ENCODE peak calls at places on chromosomes 5 and 9, in four cellular contexts. One of them, this sample, is unnamed.

GRCh38 chr9:106450549-106450948 is 412.4 kb upstream of the ZNF462 start:
- DNase-seq in GM12878: no peak
- DNase-seq in K562: no peak
- DNase-seq in GM12891: no peak
- DNase-seq in this sample: no peak

GRCh38 chr5:33441241-33441844 is 578 bp downstream of the TARS1 start:
- DNase-seq in GM12891: no peak
- DNase-seq in K562: peak
- DNase-seq in GM12878: peak
- DNase-seq in this sample: peak

GRCh38 chr5:58011301-58011700 is 448.6 kb downstream of the PLK2 start:
- DNase-seq in GM12891: no peak
- DNase-seq in K562: no peak
- DNase-seq in GM12878: no peak
- DNase-seq in this sample: no peak

GRCh38 chr5:14665110-14665822 is 748 bp downstream of the OTULIN start:
- DNase-seq in GM12891: no peak
- DNase-seq in GM12878: no peak
- DNase-seq in K562: peak
- DNase-seq in this sample: no peak

GRCh38 chr9:4062966-4063365 is 236.9 kb downstream of the GLIS3 start:
- DNase-seq in GM12891: no peak
- DNase-seq in GM12878: no peak
- DNase-seq in K562: no peak
- DNase-seq in this sample: no peak

GRCh38 chr9:124356745-124357390 is 58.4 kb downstream of the PSMB7 start:
- DNase-seq in GM12891: no peak
- DNase-seq in GM12878: no peak
- DNase-seq in K562: no peak
- DNase-seq in this sample: no peak

GRCh38 chr5:35924950-35925722 is 13.3 kb downstream of the CAPSL start:
- DNase-seq in GM12878: no peak
- DNase-seq in K562: peak
- DNase-seq in GM12891: peak
- DNase-seq in this sample: peak

GRCh38 chr5:77621440-77621839 is 17.1 kb downstream of the OTP start:
- DNase-seq in K562: no peak
- DNase-seq in GM12891: no peak
- DNase-seq in GM12878: no peak
- DNase-seq in this sample: no peak

GRCh38 chr9:137620581-137620980 is 1.8 kb downstream of the EHMT1 start:
- DNase-seq in GM12891: no peak
- DNase-seq in GM12878: no peak
- DNase-seq in K562: no peak
- DNase-seq in this sample: no peak

GRCh38 chr9:111572945-111573604 is 26.4 kb downstream of the PTGR1 start:
- DNase-seq in GM12878: no peak
- DNase-seq in GM12891: no peak
- DNase-seq in K562: no peak
- DNase-seq in this sample: no peak

GRCh38 chr9:136655244-136656225 is 7.2 kb upstream of the EGFL7 start:
- DNase-seq in GM12891: no peak
- DNase-seq in GM12878: no peak
- DNase-seq in K562: no peak
- DNase-seq in this sample: no peak

GRCh38 chr5:108212775-108213346 is 169.0 kb downstream of the FBXL17 start:
- DNase-seq in GM12891: no peak
- DNase-seq in GM12878: no peak
- DNase-seq in K562: peak
- DNase-seq in this sample: no peak

GRCh38 chr5:108214857-108215256 is 167.0 kb downstream of the FBXL17 start:
- DNase-seq in GM12878: no peak
- DNase-seq in K562: no peak
- DNase-seq in GM12891: no peak
- DNase-seq in this sample: no peak

GRCh38 chr5:108220834-108221233 is 161.1 kb downstream of the FBXL17 start:
- DNase-seq in K562: no peak
- DNase-seq in GM12878: no peak
- DNase-seq in GM12891: no peak
- DNase-seq in this sample: no peak

GRCh38 chr5:108222011-108222410 is 159.9 kb downstream of the FBXL17 start:
- DNase-seq in GM12878: no peak
- DNase-seq in K562: no peak
- DNase-seq in GM12891: no peak
- DNase-seq in this sample: no peak

GRCh38 chr5:108216890-108217289 is 165.0 kb downstream of the FBXL17 start:
- DNase-seq in K562: no peak
- DNase-seq in GM12878: no peak
- DNase-seq in GM12891: no peak
- DNase-seq in this sample: no peak
- TF ChIP-seq SPI1 in K562: no peak
- TF ChIP-seq SPI1 in GM12878: no peak
- TF ChIP-seq SPI1 in GM12891: no peak
- TF ChIP-seq SPI1 in this sample: no peak

GRCh38 chr5:111742595-111742994 is 14.4 kb downstream of the NREP start:
- DNase-seq in K562: no peak
- DNase-seq in GM12878: no peak
- DNase-seq in GM12891: no peak
- DNase-seq in this sample: no peak
- TF ChIP-seq SPI1 in K562: no peak
- TF ChIP-seq SPI1 in GM12878: no peak
- TF ChIP-seq SPI1 in GM12891: no peak
- TF ChIP-seq SPI1 in this sample: no peak

DNA sequence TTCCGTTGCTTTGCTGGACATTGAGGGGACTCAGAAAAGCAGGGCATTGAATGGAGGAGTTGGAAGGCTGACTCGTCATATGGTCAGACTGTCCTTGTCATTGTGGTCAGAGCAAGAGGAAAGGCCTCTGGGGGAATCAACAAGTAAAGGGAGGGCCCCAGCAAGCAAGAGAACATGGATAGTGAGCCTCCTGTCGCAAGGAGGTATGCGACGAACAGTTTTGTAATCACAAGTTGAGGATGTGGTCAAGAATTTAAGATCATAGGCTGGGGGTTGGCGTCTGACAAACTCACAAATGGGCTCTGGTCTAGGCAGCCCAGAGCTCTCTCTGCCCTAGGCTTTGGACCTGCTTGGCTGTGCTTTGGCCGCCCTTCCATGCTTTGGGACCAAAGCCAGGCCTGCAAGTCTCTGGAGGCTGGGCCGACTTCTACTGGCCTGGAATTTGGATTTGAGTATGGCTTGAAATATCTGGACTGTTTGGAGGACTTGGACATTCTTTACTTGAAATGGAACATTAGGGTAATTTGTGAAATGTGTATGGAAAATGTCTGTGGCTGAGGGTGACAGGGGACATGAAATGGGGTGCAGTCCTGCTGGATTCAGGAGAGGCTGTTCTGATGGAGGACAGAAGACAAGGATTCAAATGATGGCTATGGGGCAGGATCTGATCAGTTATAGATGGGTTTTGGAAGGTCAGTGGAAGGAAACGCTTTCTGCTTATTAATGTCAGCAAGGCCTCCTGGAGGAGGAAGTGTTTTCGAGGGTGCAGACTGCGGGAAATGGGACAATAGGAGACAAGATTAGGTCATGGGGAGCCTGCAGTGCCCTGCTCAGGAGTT is 19.2 kb upstream of the NDST1 start:
- DNase-seq in GM12878: no peak
- DNase-seq in GM12891: no peak
- DNase-seq in K562: peak
- DNase-seq in this sample: peak
- TF ChIP-seq SPI1 in GM12878: no peak
- TF ChIP-seq SPI1 in GM12891: no peak
- TF ChIP-seq SPI1 in K562: peak
- TF ChIP-seq SPI1 in this sample: peak

GRCh38 chr5:10690460-10690859 is 70.6 kb downstream of the DAP start:
- DNase-seq in GM12878: no peak
- DNase-seq in K562: no peak
- DNase-seq in GM12891: no peak
- DNase-seq in this sample: no peak

GRCh38 chr5:10689391-10690081 is 71.5 kb downstream of the DAP start:
- DNase-seq in GM12878: no peak
- DNase-seq in GM12891: no peak
- DNase-seq in K562: peak
- DNase-seq in this sample: peak

GRCh38 chr5:10688651-10689171 is 72.3 kb downstream of the DAP start:
- DNase-seq in GM12878: no peak
- DNase-seq in GM12891: no peak
- DNase-seq in K562: no peak
- DNase-seq in this sample: no peak

GRCh38 chr5:10695055-10695649 is 65.9 kb downstream of the DAP start:
- DNase-seq in K562: peak
- DNase-seq in GM12891: no peak
- DNase-seq in GM12878: no peak
- DNase-seq in this sample: no peak

DNA sequence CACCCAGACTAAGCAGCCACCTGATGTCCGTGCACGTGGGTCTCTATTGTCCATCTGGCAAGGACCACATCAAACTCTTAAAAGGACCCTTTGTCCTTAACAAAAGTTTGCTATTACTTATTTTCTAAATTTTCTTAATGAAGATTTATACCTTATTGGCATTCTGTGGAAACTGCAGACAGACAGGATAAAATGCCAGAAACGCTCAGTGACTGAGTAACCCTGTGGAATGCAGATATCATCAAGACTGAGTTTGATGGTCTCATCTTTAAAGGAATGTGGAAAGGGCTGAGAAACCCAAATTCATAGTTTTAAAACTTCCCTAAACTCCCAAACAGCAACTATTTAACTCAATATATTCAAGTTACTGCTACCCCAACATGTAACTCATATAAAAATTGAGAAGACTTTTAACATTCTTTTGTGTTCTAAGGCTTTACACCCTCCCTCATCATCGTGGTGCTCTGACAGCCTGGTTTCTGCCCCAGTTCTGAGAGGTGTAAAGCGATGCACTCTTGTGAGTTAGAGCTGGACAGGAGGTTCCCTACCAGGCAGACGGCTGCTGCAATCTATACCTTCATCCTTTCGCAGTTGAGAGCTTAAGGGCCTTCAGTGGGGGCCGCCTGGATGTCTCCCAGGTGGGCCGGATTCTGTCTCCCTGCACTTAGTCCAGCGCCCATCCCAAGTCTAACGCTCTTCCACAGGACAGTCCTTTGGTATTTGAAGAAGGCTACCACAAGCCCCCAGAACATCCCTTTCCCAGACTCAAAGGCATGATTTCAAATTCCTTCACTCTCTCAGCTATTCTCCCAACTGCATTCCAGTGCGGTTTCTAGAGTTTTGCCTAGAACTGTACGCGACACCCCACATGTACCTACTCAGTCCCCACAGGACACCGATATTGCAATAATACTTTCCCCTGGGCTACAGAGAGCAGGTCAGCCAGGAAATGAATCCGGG is 68.9 kb downstream of the DAP start:
- DNase-seq in GM12891: no peak
- DNase-seq in K562: no peak
- DNase-seq in GM12878: no peak
- DNase-seq in this sample: no peak
- TF ChIP-seq SPI1 in GM12891: no peak
- TF ChIP-seq SPI1 in K562: no peak
- TF ChIP-seq SPI1 in GM12878: no peak
- TF ChIP-seq SPI1 in this sample: no peak

DNA sequence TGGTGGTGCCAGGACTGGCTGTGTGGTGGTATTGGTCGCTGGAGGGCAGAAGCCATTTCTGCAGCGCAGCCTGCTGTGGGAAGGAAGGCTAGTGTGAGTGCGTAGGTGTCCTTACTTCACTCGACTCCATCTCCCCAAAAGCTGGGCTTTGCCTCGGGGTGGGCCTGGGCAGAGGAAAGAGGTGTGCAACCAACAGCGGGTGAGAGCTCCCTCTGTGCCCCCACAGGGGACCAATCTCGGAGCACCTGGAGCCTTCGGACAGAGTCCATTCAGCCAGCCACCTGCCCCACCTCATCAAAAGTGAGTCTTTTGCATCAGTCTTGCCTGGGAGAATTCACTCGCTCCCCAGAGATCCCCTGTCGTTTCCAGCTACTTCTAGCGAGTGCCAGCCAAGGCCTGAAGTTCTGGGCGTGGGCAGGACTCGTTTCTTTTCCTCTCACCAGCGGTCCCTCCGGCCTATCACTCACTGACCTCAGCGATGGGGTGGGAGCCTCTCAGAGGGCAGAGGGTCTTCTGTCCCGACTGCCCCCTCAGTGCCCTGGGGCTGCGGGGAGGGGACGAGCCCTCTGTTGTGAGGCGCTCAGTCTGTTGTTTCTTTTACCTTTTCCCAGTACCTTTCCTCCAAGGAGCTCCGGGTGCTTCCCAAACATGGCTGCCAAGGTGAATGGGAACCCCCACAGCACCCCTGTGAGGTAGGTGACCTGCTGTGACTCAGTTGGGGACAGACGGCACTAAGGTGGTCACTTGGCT is 32.9 kb upstream of the PRDM12 start:
- DNase-seq in K562: no peak
- DNase-seq in GM12878: no peak
- DNase-seq in GM12891: no peak
- DNase-seq in this sample: no peak
- TF ChIP-seq SPI1 in K562: no peak
- TF ChIP-seq SPI1 in GM12878: no peak
- TF ChIP-seq SPI1 in GM12891: no peak
- TF ChIP-seq SPI1 in this sample: no peak

GRCh38 chr5:39906146-39906545 is 481.4 kb upstream of the DAB2 start:
- DNase-seq in GM12891: no peak
- DNase-seq in GM12878: no peak
- DNase-seq in K562: no peak
- DNase-seq in this sample: no peak
- TF ChIP-seq SPI1 in GM12891: no peak
- TF ChIP-seq SPI1 in GM12878: no peak
- TF ChIP-seq SPI1 in K562: no peak
- TF ChIP-seq SPI1 in this sample: no peak

DNA sequence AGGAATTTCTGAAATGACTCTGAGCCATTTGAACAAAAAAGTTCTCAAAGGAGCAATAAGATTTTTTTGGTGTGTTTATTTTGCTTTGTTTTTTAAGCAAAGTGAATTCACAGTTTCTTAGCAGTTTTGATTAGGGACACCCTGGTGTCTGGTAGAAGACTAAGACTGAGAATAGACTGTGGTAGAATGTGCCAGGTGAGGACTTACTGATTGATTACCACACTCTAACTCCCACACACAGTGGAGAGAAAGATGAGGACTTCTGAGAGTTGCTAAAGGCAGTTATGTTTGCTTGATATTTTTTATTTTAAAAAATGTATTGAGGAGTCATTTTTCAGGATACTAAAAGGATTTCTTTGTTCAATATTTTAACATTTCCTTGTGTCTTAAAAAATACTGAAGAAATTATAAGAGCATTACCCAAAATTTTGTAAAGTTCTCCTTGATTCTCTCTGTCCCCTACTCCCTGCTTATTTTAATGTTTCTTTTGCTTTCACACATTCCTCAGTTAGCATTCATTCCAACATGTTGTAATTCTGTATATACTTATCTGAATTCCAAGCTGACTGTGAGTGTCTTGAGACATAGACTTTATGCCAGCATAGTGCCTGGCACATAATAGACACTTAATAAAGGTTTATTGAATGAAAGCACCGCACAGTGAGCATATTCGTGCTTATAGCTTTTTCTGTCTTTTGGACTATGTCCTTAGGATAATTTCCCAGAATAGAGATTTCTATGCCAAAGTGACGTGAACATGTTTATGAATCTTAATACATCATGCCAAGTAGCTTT is 174.9 kb downstream of the CD180 start:
- DNase-seq in GM12878: no peak
- DNase-seq in GM12891: no peak
- DNase-seq in K562: no peak
- DNase-seq in this sample: no peak
- TF ChIP-seq SPI1 in GM12878: no peak
- TF ChIP-seq SPI1 in GM12891: no peak
- TF ChIP-seq SPI1 in K562: no peak
- TF ChIP-seq SPI1 in this sample: no peak

This sample was measured in HL-60.